ENCODE peak calls at places on chromosomes 4 and X, in nine cellular contexts. I, X, A, J, Y, S, B, R and K are unnamed samples.

GRCh38 chr4:8439168-8439567 is 1.4 kb downstream of the ACOX3 start:
- DNase-seq in I (no peak), X (no peak), A (no peak), J (no peak), Y (no peak), S (no peak), B (no peak), R (no peak), K (no peak)

GRCh38 chr4:154590329-154591006 is at the start of gene FGA:
- DNase-seq in I (no peak), X (no peak), A (no peak), J (no peak), Y (no peak), S (no peak), B (no peak), R (no peak), K (no peak)

GRCh38 chrX:155747520-155747919 is 133.6 kb upstream of the VAMP7 start:
- DNase-seq in I (no peak), X (no peak), A (peak; percentile 64), J (no peak), Y (peak; percentile 37), S (no peak), B (peak; percentile 67), R (no peak), K (no peak)

GRCh38 chr4:183563874-183564273 is 59.0 kb downstream of the ING2 start:
- DNase-seq in I (no peak), X (no peak), A (peak; percentile 61), J (no peak), Y (no peak), S (no peak), B (no peak), R (no peak), K (no peak)

GRCh38 chrX:74321191-74321590 is 17.2 kb downstream of the ZCCHC13 start:
- DNase-seq in I (no peak), X (no peak), A (no peak), J (no peak), Y (no peak), S (no peak), B (no peak), R (no peak), K (no peak)

GRCh38 chr4:128820631-128821119 is 11.2 kb downstream of the JADE1 start:
- DNase-seq in I (no peak), X (no peak), A (no peak), J (no peak), Y (no peak), S (no peak), B (no peak), R (no peak), K (no peak)

GRCh38 chr4:158018090-158018808 is 154.6 kb downstream of the GASK1B start:
- DNase-seq in I (no peak), X (no peak), A (no peak), J (no peak), Y (no peak), S (no peak), B (no peak), R (no peak), K (no peak)

GRCh38 chrX:134669378-134670098 is 11.3 kb upstream of the PLAC1 start:
- DNase-seq in I (no peak), X (no peak), A (peak; percentile 37), J (no peak), Y (peak; percentile 45), S (no peak), B (no peak), R (peak; percentile 83), K (peak; percentile 85)

GRCh38 chrX:148270499-148270898 is 229.9 kb upstream of the AFF2 start:
- DNase-seq in I (no peak), X (no peak), A (no peak), J (no peak), Y (no peak), S (no peak), B (no peak), R (no peak), K (no peak)

GRCh38 chrX:70434352-70434866 is 10.2 kb upstream of the DLG3 start:
- DNase-seq in I (peak; percentile 46), X (no peak), A (peak; percentile 86), J (peak; percentile 79), Y (peak; percentile 92), S (peak; percentile 88), B (peak; percentile 75), R (peak; percentile 91), K (peak; percentile 81)

GRCh38 chr4:142846729-142847606 is 867 bp upstream of the INPP4B start:
- DNase-seq in I (peak; percentile 29), X (no peak), A (no peak), J (peak; percentile 18), Y (peak; percentile 68), S (peak; percentile 72), B (peak; percentile 5), R (peak; percentile 11), K (no peak)

GRCh38 chr4:1347410-1347864 is 429 bp downstream of the UVSSA start:
- DNase-seq in I (no peak), X (no peak), A (peak; percentile 79), J (no peak), Y (peak; percentile 85), S (peak; percentile 78), B (no peak), R (peak; percentile 92), K (peak; percentile 79)

GRCh38 chr4:123235431-123235830 is 161.2 kb upstream of the SPRY1 start:
- DNase-seq in I (no peak), X (no peak), A (no peak), J (no peak), Y (no peak), S (no peak), B (no peak), R (peak; percentile 32), K (peak; percentile 23)

GRCh38 chr4:40713798-40714197 is 36.0 kb upstream of the NSUN7 start:
- DNase-seq in I (no peak), X (no peak), A (no peak), J (no peak), Y (no peak), S (no peak), B (no peak), R (no peak), K (no peak)

GRCh38 chr4:90174622-90175023 is 47.4 kb downstream of the CCSER1 start:
- DNase-seq in I (no peak), X (no peak), A (no peak), J (no peak), Y (no peak), S (no peak), B (no peak), R (no peak), K (no peak)

GRCh38 chr4:111070390-111070789 is 447.5 kb upstream of the PITX2 start:
- DNase-seq in I (no peak), X (no peak), A (no peak), J (peak; percentile 38), Y (no peak), S (no peak), B (no peak), R (no peak), K (no peak)

GRCh38 chr4:3135155-3136011 is 60.9 kb downstream of the HTT start:
- DNase-seq in I (no peak), X (no peak), A (no peak), J (no peak), Y (no peak), S (no peak), B (no peak), R (no peak), K (no peak)

GRCh38 chrX:153816821-153817220 is 13.5 kb downstream of the PDZD4 start:
- DNase-seq in I (no peak), X (no peak), A (no peak), J (no peak), Y (no peak), S (no peak), B (no peak), R (no peak), K (no peak)

GRCh38 chr4:162341533-162341932 is 177.7 kb upstream of the FSTL5 start:
- DNase-seq in I (no peak), X (no peak), A (no peak), J (no peak), Y (no peak), S (no peak), B (no peak), R (no peak), K (no peak)

GRCh38 chrX:44958480-44958879 is 85.5 kb downstream of the KDM6A start:
- DNase-seq in I (no peak), X (no peak), A (no peak), J (no peak), Y (no peak), S (no peak), B (no peak), R (no peak), K (no peak)

GRCh38 chr4:131426023-131426758 is 1722.9 kb upstream of the PCDH10 start:
- DNase-seq in I (no peak), X (no peak), A (no peak), J (no peak), Y (no peak), S (no peak), B (no peak), R (no peak), K (no peak)

GRCh38 chrX:71533850-71534515 is 1.1 kb downstream of the OGT start:
- DNase-seq in I (peak; percentile 27), X (no peak), A (peak; percentile 34), J (peak; percentile 52), Y (peak; percentile 52), S (peak; percentile 56), B (peak; percentile 36), R (peak; percentile 10), K (peak; percentile 45)

GRCh38 chr4:102616661-102617060 is 115.5 kb downstream of the NFKB1 start:
- DNase-seq in I (no peak), X (no peak), A (no peak), J (no peak), Y (no peak), S (no peak), B (no peak), R (no peak), K (no peak)

GRCh38 chrX:133568109-133568508 is 152.8 kb upstream of the GPC4 start:
- DNase-seq in I (no peak), X (no peak), A (no peak), J (no peak), Y (no peak), S (no peak), B (no peak), R (no peak), K (no peak)

GRCh38 chr4:160510925-160511324 is 1408.0 kb downstream of the RAPGEF2 start:
- DNase-seq in I (no peak), X (no peak), A (no peak), J (no peak), Y (no peak), S (no peak), B (no peak), R (no peak), K (peak; percentile 39)

GRCh38 chr4:34220601-34221000 is 2023.7 kb downstream of the ARAP2 start:
- DNase-seq in I (no peak), X (no peak), A (no peak), J (no peak), Y (no peak), S (no peak), B (no peak), R (no peak), K (no peak)

GRCh38 chrX:42093756-42094155 is 170.4 kb upstream of the CASK start:
- DNase-seq in I (no peak), X (no peak), A (no peak), J (no peak), Y (no peak), S (no peak), B (no peak), R (no peak), K (peak; percentile 45)

GRCh38 chrX:154834562-154834961 is at the start of gene SMIM9:
- DNase-seq in I (no peak), X (no peak), A (no peak), J (no peak), Y (no peak), S (no peak), B (no peak), R (no peak), K (no peak)

GRCh38 chr4:955161-955921 is 18.0 kb downstream of the DGKQ start:
- DNase-seq in I (no peak), X (no peak), A (no peak), J (no peak), Y (no peak), S (no peak), B (no peak), R (no peak), K (no peak)

GRCh38 chrX:136204571-136204970 is 46.6 kb downstream of the MAP7D3 start:
- DNase-seq in I (no peak), X (no peak), A (peak; percentile 39), J (no peak), Y (peak; percentile 50), S (no peak), B (no peak), R (peak; percentile 45), K (peak; percentile 59)

GRCh38 chr4:79331126-79331876 is 5.4 kb upstream of the NAA11 start:
- DNase-seq in I (no peak), X (no peak), A (no peak), J (no peak), Y (no peak), S (no peak), B (no peak), R (no peak), K (peak; percentile 6)